ENCODE peak calls at places on chromosome 5, in six cellular contexts. X is astrocyte of the hippocampus; C is spleen; L is MM.1S; P is stimulated activated CD4-positive, alpha-beta T cell treated with anti-CD3 and anti-CD28 coated beads, Interleukin-1b, Interleukin-23, amount 100 ng/mL, for 48 hours; S is activated CD8-positive, alpha-beta memory T cell treated with anti-CD3 and anti-CD28 coated beads, Interleukin-2, amount 50 U/mL, for 48 hours. A is an unnamed sample.

GRCh38 chr5:148740966-148741742 is 85.3 kb upstream of the ADRB2 start:
- DNase-seq in X (peak; percentile 75), C (no peak), L (peak; percentile 61), P (no peak), S (no peak), A (no peak)

GRCh38 chr5:15797116-15797515 is 297.1 kb downstream of the FBXL7 start:
- DNase-seq in X (no peak), C (no peak), L (no peak), P (no peak), S (no peak), A (no peak)

GRCh38 chr5:143055596-143056330 is 285.6 kb downstream of the ARHGAP26 start:
- DNase-seq in X (peak; percentile 27), C (no peak), L (no peak), P (no peak), S (no peak), A (no peak)

GRCh38 chr5:6497267-6497666 is 48.6 kb downstream of the UBE2QL1 start:
- DNase-seq in X (no peak), C (no peak), L (no peak), P (no peak), S (no peak), A (no peak)

GRCh38 chr5:11524188-11524587 is 380.1 kb downstream of the CTNND2 start:
- DNase-seq in X (peak; percentile 19), C (no peak), L (no peak), P (no peak), S (no peak), A (no peak)

GRCh38 chr5:1521671-1522600 is 1.8 kb downstream of the LPCAT1 start:
- DNase-seq in X (peak; percentile 84), C (peak; percentile 83), L (no peak), P (no peak), S (peak; percentile 52), A (peak; percentile 87)

GRCh38 chr5:55982957-55983381 is 11.8 kb downstream of the IL6ST start:
- DNase-seq in X (no peak), C (no peak), L (peak; percentile 54), P (no peak), S (no peak), A (no peak)

GRCh38 chr5:157476699-157477408 is 16.8 kb downstream of the NIPAL4 start:
- DNase-seq in X (peak; percentile 83), C (no peak), L (peak; percentile 67), P (no peak), S (no peak), A (no peak)

GRCh38 chr5:171162165-171162564 is 146.9 kb upstream of the TLX3 start:
- DNase-seq in X (no peak), C (no peak), L (no peak), P (no peak), S (no peak), A (no peak)

GRCh38 chr5:131171276-131171815 is 602 bp downstream of the LYRM7 start:
- DNase-seq in X (no peak), C (no peak), L (peak; percentile 44), P (peak; percentile 39), S (peak; percentile 58), A (no peak)

GRCh38 chr5:149172261-149172660 is 31.0 kb downstream of the ABLIM3 start:
- DNase-seq in X (peak; percentile 65), C (no peak), L (no peak), P (peak; percentile 47), S (no peak), A (no peak)

GRCh38 chr5:146697211-146697610 is 181.2 kb upstream of the GPR151 start:
- DNase-seq in X (no peak), C (no peak), L (no peak), P (no peak), S (no peak), A (no peak)

GRCh38 chr5:16754621-16755020 is 137.8 kb upstream of the RETREG1 start:
- DNase-seq in X (peak; percentile 62), C (no peak), L (no peak), P (no peak), S (no peak), A (no peak)

GRCh38 chr5:150154618-150155134 is 969 bp downstream of the PDGFRB start:
- DNase-seq in X (peak; percentile 73), C (no peak), L (no peak), P (no peak), S (no peak), A (no peak)

GRCh38 chr5:135834639-135835529 is at the start of gene SLC25A48:
- DNase-seq in X (peak; percentile 76), C (peak; percentile 80), L (peak; percentile 74), P (peak; percentile 43), S (peak; percentile 77), A (peak; percentile 84)

GRCh38 chr5:158209219-158209908 is 350.4 kb upstream of the CLINT1 start:
- DNase-seq in X (no peak), C (no peak), L (no peak), P (no peak), S (no peak), A (no peak)

GRCh38 chr5:141199359-141200235 is at the start of gene PCDHB11:
- DNase-seq in X (no peak), C (no peak), L (peak; percentile 50), P (no peak), S (no peak), A (no peak)

GRCh38 chr5:8577792-8578191 is 708.8 kb downstream of the MTRR start:
- DNase-seq in X (peak; percentile 7), C (no peak), L (no peak), P (no peak), S (no peak), A (no peak)

GRCh38 chr5:142601432-142601831 is 84.5 kb downstream of the FGF1 start:
- DNase-seq in X (no peak), C (no peak), L (no peak), P (no peak), S (no peak), A (no peak)

GRCh38 chr5:173802670-173803165 is 85.4 kb upstream of the CPEB4 start:
- DNase-seq in X (no peak), C (peak; percentile 87), L (no peak), P (no peak), S (no peak), A (no peak)

GRCh38 chr5:127587246-127587917 is 61.5 kb upstream of the CTXN3 start:
- DNase-seq in X (no peak), C (no peak), L (no peak), P (no peak), S (no peak), A (no peak)

GRCh38 chr5:107067391-107067790 is 603.3 kb downstream of the EFNA5 start:
- DNase-seq in X (peak; percentile 36), C (no peak), L (no peak), P (no peak), S (no peak), A (no peak)

GRCh38 chr5:15807248-15807647 is 307.3 kb downstream of the FBXL7 start:
- DNase-seq in X (no peak), C (no peak), L (no peak), P (no peak), S (no peak), A (no peak)

GRCh38 chr5:178895615-178896571 is at the start of gene ZFP2:
- DNase-seq in X (peak; percentile 86), C (peak; percentile 90), L (no peak), P (peak; percentile 22), S (peak; percentile 57), A (peak; percentile 87)

GRCh38 chr5:1521054-1521453 is 2.7 kb downstream of the LPCAT1 start:
- DNase-seq in X (no peak), C (no peak), L (no peak), P (no peak), S (peak; percentile 43), A (no peak)

GRCh38 chr5:176388003-176388340 is 426 bp downstream of the NOP16 start:
- DNase-seq in X (peak; percentile 46), C (no peak), L (peak; percentile 18), P (peak; percentile 21), S (no peak), A (no peak)

GRCh38 chr5:54608423-54609085 is 91.0 kb downstream of the SNX18 start:
- DNase-seq in X (no peak), C (no peak), L (no peak), P (no peak), S (no peak), A (no peak)

A was measured in osteocyte.